ENCODE peak calls at places on chromosomes 16 and 17, in eight cellular contexts. One of them, this sample, is unnamed.

GRCh38 chr17:43438626-43439529 is 40.1 kb downstream of the ARL4D start:
- DNase-seq in breast epithelium: no peak
- DNase-seq in stomach: no peak
- DNase-seq in lower lobe of right lung: no peak
- DNase-seq in GM10248: no peak
- DNase-seq in heart left ventricle: peak; percentile 29
- DNase-seq in HFF-Myc: no peak
- DNase-seq in chondrocyte: no peak
- DNase-seq in this sample: no peak

GRCh38 chr16:73735018-73735417 is 561.6 kb upstream of the PSMD7 start:
- DNase-seq in breast epithelium: no peak
- DNase-seq in chondrocyte: no peak
- DNase-seq in stomach: no peak
- DNase-seq in lower lobe of right lung: no peak
- DNase-seq in HFF-Myc: peak; percentile 57
- DNase-seq in GM10248: no peak
- DNase-seq in heart left ventricle: no peak
- DNase-seq in this sample: peak; percentile 42

GRCh38 chr17:31472137-31472536 is 80.7 kb downstream of the RAB11FIP4 start:
- DNase-seq in breast epithelium: no peak
- DNase-seq in lower lobe of right lung: no peak
- DNase-seq in chondrocyte: no peak
- DNase-seq in HFF-Myc: no peak
- DNase-seq in stomach: no peak
- DNase-seq in GM10248: no peak
- DNase-seq in heart left ventricle: no peak
- DNase-seq in this sample: no peak

GRCh38 chr17:10172241-10172741 is 26.1 kb downstream of the GAS7 start:
- DNase-seq in breast epithelium: no peak
- DNase-seq in GM10248: peak; percentile 45
- DNase-seq in chondrocyte: no peak
- DNase-seq in HFF-Myc: no peak
- DNase-seq in stomach: no peak
- DNase-seq in lower lobe of right lung: no peak
- DNase-seq in heart left ventricle: no peak
- DNase-seq in this sample: no peak

GRCh38 chr17:71987634-71988033 is 133.2 kb upstream of the SOX9 start:
- DNase-seq in heart left ventricle: no peak
- DNase-seq in lower lobe of right lung: no peak
- DNase-seq in stomach: no peak
- DNase-seq in GM10248: no peak
- DNase-seq in breast epithelium: no peak
- DNase-seq in HFF-Myc: no peak
- DNase-seq in chondrocyte: no peak
- DNase-seq in this sample: no peak

GRCh38 chr17:5662409-5663150 is 78.3 kb upstream of the NLRP1 start:
- DNase-seq in heart left ventricle: no peak
- DNase-seq in lower lobe of right lung: no peak
- DNase-seq in chondrocyte: no peak
- DNase-seq in HFF-Myc: no peak
- DNase-seq in GM10248: no peak
- DNase-seq in stomach: no peak
- DNase-seq in breast epithelium: no peak
- DNase-seq in this sample: no peak

GRCh38 chr16:55426865-55427484 is 52.0 kb upstream of the MMP2 start:
- DNase-seq in GM10248: no peak
- DNase-seq in chondrocyte: no peak
- DNase-seq in HFF-Myc: no peak
- DNase-seq in stomach: no peak
- DNase-seq in breast epithelium: no peak
- DNase-seq in lower lobe of right lung: no peak
- DNase-seq in heart left ventricle: no peak
- DNase-seq in this sample: no peak

GRCh38 chr17:8630227-8630801 is at the start of gene MYH10:
- DNase-seq in HFF-Myc: no peak
- DNase-seq in heart left ventricle: no peak
- DNase-seq in breast epithelium: no peak
- DNase-seq in stomach: no peak
- DNase-seq in lower lobe of right lung: peak; percentile 48
- DNase-seq in GM10248: no peak
- DNase-seq in chondrocyte: no peak
- DNase-seq in this sample: no peak

GRCh38 chr17:77352996-77353395 is 212.2 kb downstream of the SEC14L1 start:
- DNase-seq in heart left ventricle: no peak
- DNase-seq in stomach: peak; percentile 4
- DNase-seq in HFF-Myc: no peak
- DNase-seq in breast epithelium: peak; percentile 37
- DNase-seq in GM10248: peak; percentile 8
- DNase-seq in chondrocyte: peak; percentile 36
- DNase-seq in lower lobe of right lung: no peak
- DNase-seq in this sample: no peak

GRCh38 chr16:12124742-12125141 is 148.2 kb downstream of the SNX29 start:
- DNase-seq in lower lobe of right lung: no peak
- DNase-seq in stomach: no peak
- DNase-seq in GM10248: no peak
- DNase-seq in breast epithelium: no peak
- DNase-seq in heart left ventricle: no peak
- DNase-seq in chondrocyte: no peak
- DNase-seq in HFF-Myc: no peak
- DNase-seq in this sample: no peak

GRCh38 chr17:77729587-77729986 is 228.9 kb upstream of the TNRC6C start:
- DNase-seq in HFF-Myc: no peak
- DNase-seq in stomach: no peak
- DNase-seq in lower lobe of right lung: no peak
- DNase-seq in chondrocyte: no peak
- DNase-seq in breast epithelium: no peak
- DNase-seq in GM10248: no peak
- DNase-seq in heart left ventricle: no peak
- DNase-seq in this sample: no peak

GRCh38 chr17:73841431-73842060 is 197.3 kb upstream of the SDK2 start:
- DNase-seq in HFF-Myc: no peak
- DNase-seq in heart left ventricle: no peak
- DNase-seq in lower lobe of right lung: no peak
- DNase-seq in chondrocyte: no peak
- DNase-seq in stomach: no peak
- DNase-seq in breast epithelium: no peak
- DNase-seq in GM10248: no peak
- DNase-seq in this sample: peak; percentile 24

GRCh38 chr16:84453061-84453752 is 51.3 kb downstream of the MEAK7 start:
- DNase-seq in lower lobe of right lung: peak; percentile 41
- DNase-seq in heart left ventricle: no peak
- DNase-seq in stomach: no peak
- DNase-seq in GM10248: no peak
- DNase-seq in chondrocyte: peak; percentile 77
- DNase-seq in breast epithelium: peak; percentile 39
- DNase-seq in HFF-Myc: no peak
- DNase-seq in this sample: no peak

GRCh38 chr16:57089406-57089805 is 3.0 kb upstream of the CPNE2 start:
- DNase-seq in GM10248: no peak
- DNase-seq in heart left ventricle: no peak
- DNase-seq in stomach: no peak
- DNase-seq in HFF-Myc: no peak
- DNase-seq in breast epithelium: no peak
- DNase-seq in lower lobe of right lung: no peak
- DNase-seq in chondrocyte: no peak
- DNase-seq in this sample: no peak

GRCh38 chr17:73551756-73552155 is 92.5 kb downstream of the SDK2 start:
- DNase-seq in HFF-Myc: no peak
- DNase-seq in breast epithelium: no peak
- DNase-seq in heart left ventricle: no peak
- DNase-seq in chondrocyte: no peak
- DNase-seq in stomach: no peak
- DNase-seq in lower lobe of right lung: no peak
- DNase-seq in GM10248: peak; percentile 47
- DNase-seq in this sample: no peak

GRCh38 chr16:69839240-69839688 is 77.1 kb downstream of the WWP2 start:
- DNase-seq in lower lobe of right lung: no peak
- DNase-seq in stomach: no peak
- DNase-seq in chondrocyte: no peak
- DNase-seq in breast epithelium: no peak
- DNase-seq in heart left ventricle: no peak
- DNase-seq in HFF-Myc: no peak
- DNase-seq in GM10248: no peak
- DNase-seq in this sample: no peak

GRCh38 chr17:53792451-53792850 is 30.3 kb upstream of the KIF2B start:
- DNase-seq in GM10248: no peak
- DNase-seq in breast epithelium: no peak
- DNase-seq in heart left ventricle: no peak
- DNase-seq in HFF-Myc: no peak
- DNase-seq in chondrocyte: no peak
- DNase-seq in stomach: no peak
- DNase-seq in lower lobe of right lung: no peak
- DNase-seq in this sample: no peak

DNA sequence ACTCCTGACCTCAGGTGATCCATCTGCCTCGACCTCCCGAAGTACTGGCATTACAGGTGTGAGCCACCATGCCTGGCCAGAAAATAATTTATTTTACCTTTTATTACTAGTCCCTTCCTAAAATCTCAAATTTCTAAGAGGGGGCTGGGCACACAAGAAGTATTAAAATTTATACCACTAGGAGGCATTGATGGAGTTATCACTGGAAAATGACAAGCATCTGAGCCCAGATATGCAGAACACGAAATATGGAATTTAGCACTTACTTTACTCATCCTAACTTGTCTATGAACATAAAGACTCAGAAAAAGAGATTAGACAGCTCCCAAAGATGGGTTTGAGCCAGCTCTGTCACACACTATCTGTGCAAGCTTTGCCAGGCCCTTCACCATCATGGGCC is 46.4 kb downstream of the STAT5A start:
- DNase-seq in stomach: no peak
- DNase-seq in chondrocyte: no peak
- DNase-seq in heart left ventricle: no peak
- DNase-seq in HFF-Myc: no peak
- DNase-seq in breast epithelium: no peak
- DNase-seq in lower lobe of right lung: no peak
- DNase-seq in GM10248: no peak
- DNase-seq in this sample: no peak
- TF ChIP-seq CTCF in stomach: no peak
- TF ChIP-seq CTCF in chondrocyte: peak; percentile 76
- TF ChIP-seq CTCF in heart left ventricle: no peak
- TF ChIP-seq CTCF in HFF-Myc: no peak
- TF ChIP-seq CTCF in breast epithelium: no peak
- TF ChIP-seq CTCF in lower lobe of right lung: no peak
- TF ChIP-seq CTCF in GM10248: no peak
- TF ChIP-seq CTCF in this sample: peak; percentile 7

GRCh38 chr16:75116911-75117245 is 298 bp upstream of the LDHD start:
- DNase-seq in breast epithelium: no peak
- DNase-seq in chondrocyte: no peak
- DNase-seq in GM10248: no peak
- DNase-seq in heart left ventricle: no peak
- DNase-seq in stomach: no peak
- DNase-seq in HFF-Myc: no peak
- DNase-seq in lower lobe of right lung: no peak
- DNase-seq in this sample: no peak
- TF ChIP-seq CTCF in breast epithelium: no peak
- TF ChIP-seq CTCF in chondrocyte: no peak
- TF ChIP-seq CTCF in GM10248: no peak
- TF ChIP-seq CTCF in heart left ventricle: no peak
- TF ChIP-seq CTCF in stomach: no peak
- TF ChIP-seq CTCF in HFF-Myc: no peak
- TF ChIP-seq CTCF in lower lobe of right lung: no peak
- TF ChIP-seq CTCF in this sample: no peak

GRCh38 chr17:78820841-78821240 is 19.8 kb downstream of the USP36 start:
- DNase-seq in HFF-Myc: no peak
- DNase-seq in chondrocyte: peak; percentile 61
- DNase-seq in breast epithelium: no peak
- DNase-seq in lower lobe of right lung: peak; percentile 26
- DNase-seq in heart left ventricle: no peak
- DNase-seq in stomach: no peak
- DNase-seq in GM10248: no peak
- DNase-seq in this sample: no peak
- TF ChIP-seq CTCF in HFF-Myc: no peak
- TF ChIP-seq CTCF in chondrocyte: no peak
- TF ChIP-seq CTCF in breast epithelium: no peak
- TF ChIP-seq CTCF in lower lobe of right lung: no peak
- TF ChIP-seq CTCF in heart left ventricle: no peak
- TF ChIP-seq CTCF in stomach: no peak
- TF ChIP-seq CTCF in GM10248: no peak
- TF ChIP-seq CTCF in this sample: no peak

GRCh38 chr16:59899940-59900339 is 1165.8 kb upstream of the GOT2 start:
- DNase-seq in lower lobe of right lung: no peak
- DNase-seq in HFF-Myc: no peak
- DNase-seq in GM10248: no peak
- DNase-seq in breast epithelium: no peak
- DNase-seq in chondrocyte: no peak
- DNase-seq in stomach: no peak
- DNase-seq in heart left ventricle: no peak
- DNase-seq in this sample: no peak
- TF ChIP-seq CTCF in lower lobe of right lung: no peak
- TF ChIP-seq CTCF in HFF-Myc: no peak
- TF ChIP-seq CTCF in GM10248: no peak
- TF ChIP-seq CTCF in breast epithelium: no peak
- TF ChIP-seq CTCF in chondrocyte: no peak
- TF ChIP-seq CTCF in stomach: no peak
- TF ChIP-seq CTCF in heart left ventricle: no peak
- TF ChIP-seq CTCF in this sample: no peak

GRCh38 chr17:56710986-56711385 is 117.5 kb downstream of the NOG start:
- DNase-seq in breast epithelium: no peak
- DNase-seq in HFF-Myc: no peak
- DNase-seq in GM10248: no peak
- DNase-seq in chondrocyte: no peak
- DNase-seq in heart left ventricle: no peak
- DNase-seq in stomach: no peak
- DNase-seq in lower lobe of right lung: no peak
- DNase-seq in this sample: no peak
- TF ChIP-seq CTCF in breast epithelium: no peak
- TF ChIP-seq CTCF in HFF-Myc: no peak
- TF ChIP-seq CTCF in GM10248: no peak
- TF ChIP-seq CTCF in chondrocyte: no peak
- TF ChIP-seq CTCF in heart left ventricle: no peak
- TF ChIP-seq CTCF in stomach: no peak
- TF ChIP-seq CTCF in lower lobe of right lung: no peak
- TF ChIP-seq CTCF in this sample: no peak

This sample was measured in Calu3.